ENCODE peak calls at places on chromosomes 11 and 22, in four cellular contexts. One of them, this sample, is unnamed. For H3K9me3, the result is how much of the 10 kb centered on the place peaks cover.

GRCh38 chr11:108536783-108537182 is 38.6 kb upstream of the POGLUT3 start:
- DNase-seq in hepatocyte: no peak
- DNase-seq in neural progenitor cell: no peak
- DNase-seq in HCT116: no peak
- DNase-seq in this sample: no peak

GRCh38 chr11:38173671-38174070 is 1575.6 kb upstream of the RAG2 start:
- DNase-seq in hepatocyte: peak
- DNase-seq in HCT116: no peak
- DNase-seq in neural progenitor cell: peak
- DNase-seq in this sample: no peak

GRCh38 chr11:62459080-62459479 is 40.2 kb downstream of the SCGB1A1 start:
- DNase-seq in neural progenitor cell: no peak
- DNase-seq in hepatocyte: no peak
- DNase-seq in HCT116: no peak
- DNase-seq in this sample: peak

GRCh38 chr22:24190159-24190540 is 8.9 kb downstream of the SUSD2 start:
- DNase-seq in neural progenitor cell: no peak
- DNase-seq in hepatocyte: no peak
- DNase-seq in HCT116: no peak
- DNase-seq in this sample: no peak

GRCh38 chr11:3157381-3158130 is 7.6 kb downstream of the OSBPL5 start:
- DNase-seq in hepatocyte: no peak
- DNase-seq in HCT116: no peak
- DNase-seq in neural progenitor cell: no peak
- DNase-seq in this sample: peak

GRCh38 chr11:102293873-102294601 is 23.2 kb upstream of the BIRC3 start:
- DNase-seq in neural progenitor cell: peak
- DNase-seq in HCT116: peak
- DNase-seq in hepatocyte: peak
- DNase-seq in this sample: peak

GRCh38 chr22:36356708-36357694 is 30.8 kb downstream of the MYH9 start:
- DNase-seq in HCT116: no peak
- DNase-seq in hepatocyte: no peak
- DNase-seq in neural progenitor cell: no peak
- DNase-seq in this sample: no peak

GRCh38 chr11:21582791-21583190 is 610.1 kb upstream of the ANO5 start:
- DNase-seq in hepatocyte: no peak
- DNase-seq in neural progenitor cell: no peak
- DNase-seq in HCT116: no peak
- DNase-seq in this sample: no peak

GRCh38 chr11:69240332-69241074 is 53.5 kb upstream of the MYEOV start:
- DNase-seq in neural progenitor cell: peak
- DNase-seq in HCT116: peak
- DNase-seq in hepatocyte: peak
- DNase-seq in this sample: peak

GRCh38 chr11:87892291-87892690 is 283.0 kb downstream of the RAB38 start:
- DNase-seq in neural progenitor cell: peak
- DNase-seq in hepatocyte: no peak
- DNase-seq in HCT116: no peak
- DNase-seq in this sample: no peak

GRCh38 chr11:128508785-128509518 is 78.4 kb downstream of the ETS1 start:
- DNase-seq in hepatocyte: no peak
- DNase-seq in HCT116: no peak
- DNase-seq in neural progenitor cell: no peak
- DNase-seq in this sample: peak

GRCh38 chr11:115198301-115198700 is 305.9 kb downstream of the CADM1 start:
- DNase-seq in hepatocyte: no peak
- DNase-seq in HCT116: no peak
- DNase-seq in neural progenitor cell: no peak
- DNase-seq in this sample: no peak

GRCh38 chr11:11969380-11970215 is 38.8 kb downstream of the DKK3 start:
- DNase-seq in HCT116: no peak
- DNase-seq in neural progenitor cell: no peak
- DNase-seq in hepatocyte: no peak
- DNase-seq in this sample: no peak

GRCh38 chr22:27669798-27670599 is 131.6 kb downstream of the MN1 start:
- DNase-seq in neural progenitor cell: no peak
- DNase-seq in HCT116: no peak
- DNase-seq in hepatocyte: peak
- DNase-seq in this sample: peak

GRCh38 chr11:60288531-60288930 is 8.1 kb downstream of the MS4A4A start:
- DNase-seq in neural progenitor cell: no peak
- DNase-seq in HCT116: no peak
- DNase-seq in hepatocyte: no peak
- DNase-seq in this sample: no peak

GRCh38 chr22:27732391-27732790 is 69.2 kb downstream of the MN1 start:
- DNase-seq in HCT116: no peak
- DNase-seq in hepatocyte: no peak
- DNase-seq in neural progenitor cell: no peak
- DNase-seq in this sample: no peak

GRCh38 chr11:61028135-61028729 is 56.8 kb downstream of the CD6 start:
- DNase-seq in hepatocyte: no peak
- DNase-seq in HCT116: no peak
- DNase-seq in neural progenitor cell: no peak
- DNase-seq in this sample: no peak

GRCh38 chr11:134660416-134660815 is 248.4 kb upstream of the B3GAT1 start:
- DNase-seq in hepatocyte: no peak
- DNase-seq in HCT116: no peak
- DNase-seq in neural progenitor cell: peak
- DNase-seq in this sample: no peak

GRCh38 chr11:58023435-58023931 is at the start of gene OR9Q1:
- DNase-seq in hepatocyte: no peak
- DNase-seq in HCT116: no peak
- DNase-seq in neural progenitor cell: no peak
- DNase-seq in this sample: no peak

GRCh38 chr11:109329716-109330115 is 92.3 kb upstream of the C11orf87 start:
- DNase-seq in neural progenitor cell: no peak
- DNase-seq in HCT116: no peak
- DNase-seq in hepatocyte: no peak
- DNase-seq in this sample: no peak

GRCh38 chr22:16721969-16722368 is 103.2 kb downstream of the XKR3 start:
- DNase-seq in hepatocyte: no peak
- DNase-seq in HCT116: no peak
- DNase-seq in neural progenitor cell: no peak
- DNase-seq in this sample: no peak

GRCh38 chr11:117814766-117815261 is 9.7 kb downstream of the FXYD2 start:
- DNase-seq in hepatocyte: peak
- DNase-seq in neural progenitor cell: peak
- DNase-seq in HCT116: no peak
- DNase-seq in this sample: no peak

GRCh38 chr11:12505183-12505582 is 127.8 kb downstream of the PARVA start:
- DNase-seq in HCT116: no peak
- DNase-seq in neural progenitor cell: no peak
- DNase-seq in hepatocyte: no peak
- DNase-seq in this sample: no peak

GRCh38 chr22:41021039-41021654 is 70.0 kb downstream of the RBX1 start:
- DNase-seq in HCT116: no peak
- DNase-seq in hepatocyte: peak
- DNase-seq in neural progenitor cell: peak
- DNase-seq in this sample: peak

GRCh38 chr22:43441216-43441615 is 29.4 kb downstream of the MPPED1 start:
- DNase-seq in HCT116: no peak
- DNase-seq in hepatocyte: no peak
- DNase-seq in neural progenitor cell: no peak
- DNase-seq in this sample: no peak

GRCh38 chr22:42844756-42845155 is 12.3 kb downstream of the ARFGAP3 start:
- DNase-seq in hepatocyte: no peak
- DNase-seq in HCT116: peak
- DNase-seq in neural progenitor cell: no peak
- DNase-seq in this sample: peak

GRCh38 chr22:33431300-33431699 is 373.1 kb upstream of the SYN3 start:
- DNase-seq in neural progenitor cell: no peak
- DNase-seq in HCT116: no peak
- DNase-seq in hepatocyte: no peak
- DNase-seq in this sample: no peak

GRCh38 chr22:33427461-33427860 is 369.3 kb upstream of the SYN3 start:
- DNase-seq in hepatocyte: no peak
- DNase-seq in neural progenitor cell: no peak
- DNase-seq in HCT116: no peak
- DNase-seq in this sample: no peak

GRCh38 chr22:33421859-33422258 is 363.7 kb upstream of the SYN3 start:
- DNase-seq in neural progenitor cell: no peak
- DNase-seq in hepatocyte: no peak
- DNase-seq in HCT116: no peak
- DNase-seq in this sample: no peak

GRCh38 chr22:33426451-33426850 is 368.3 kb upstream of the SYN3 start:
- DNase-seq in HCT116: no peak
- DNase-seq in hepatocyte: no peak
- DNase-seq in neural progenitor cell: no peak
- DNase-seq in this sample: no peak
- TF ChIP-seq EZH2 in HCT116: no peak
- TF ChIP-seq EZH2 in hepatocyte: no peak
- TF ChIP-seq EZH2 in neural progenitor cell: no peak
- TF ChIP-seq EZH2 in this sample: no peak

DNA sequence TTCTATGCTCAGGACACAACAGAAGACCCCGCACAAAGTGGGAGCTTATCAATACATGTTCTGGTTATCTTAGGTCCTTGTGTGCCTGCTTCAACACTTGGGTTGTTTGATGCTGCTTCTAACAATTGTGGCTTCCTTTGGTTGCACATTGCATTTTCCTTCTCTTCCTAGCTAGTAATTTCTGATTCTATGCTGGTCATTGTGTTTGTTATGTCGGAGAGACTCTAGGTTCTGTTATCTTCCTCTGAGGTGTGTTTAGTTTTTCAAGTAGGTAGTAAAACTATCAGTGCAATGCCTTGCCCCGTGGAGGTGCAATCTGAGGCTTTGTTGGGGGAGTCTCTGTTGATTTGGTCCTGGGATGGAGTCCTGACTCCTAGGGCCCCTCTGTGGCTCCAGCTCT is 414.2 kb downstream of the SHANK2 start:
- DNase-seq in hepatocyte: no peak
- DNase-seq in HCT116: no peak
- DNase-seq in neural progenitor cell: no peak
- DNase-seq in this sample: no peak
- H3K9me3 ChIP-seq in hepatocyte: under half
- H3K9me3 ChIP-seq in HCT116: under half
- H3K9me3 ChIP-seq in neural progenitor cell: under half
- H3K9me3 ChIP-seq in this sample: under half

DNA sequence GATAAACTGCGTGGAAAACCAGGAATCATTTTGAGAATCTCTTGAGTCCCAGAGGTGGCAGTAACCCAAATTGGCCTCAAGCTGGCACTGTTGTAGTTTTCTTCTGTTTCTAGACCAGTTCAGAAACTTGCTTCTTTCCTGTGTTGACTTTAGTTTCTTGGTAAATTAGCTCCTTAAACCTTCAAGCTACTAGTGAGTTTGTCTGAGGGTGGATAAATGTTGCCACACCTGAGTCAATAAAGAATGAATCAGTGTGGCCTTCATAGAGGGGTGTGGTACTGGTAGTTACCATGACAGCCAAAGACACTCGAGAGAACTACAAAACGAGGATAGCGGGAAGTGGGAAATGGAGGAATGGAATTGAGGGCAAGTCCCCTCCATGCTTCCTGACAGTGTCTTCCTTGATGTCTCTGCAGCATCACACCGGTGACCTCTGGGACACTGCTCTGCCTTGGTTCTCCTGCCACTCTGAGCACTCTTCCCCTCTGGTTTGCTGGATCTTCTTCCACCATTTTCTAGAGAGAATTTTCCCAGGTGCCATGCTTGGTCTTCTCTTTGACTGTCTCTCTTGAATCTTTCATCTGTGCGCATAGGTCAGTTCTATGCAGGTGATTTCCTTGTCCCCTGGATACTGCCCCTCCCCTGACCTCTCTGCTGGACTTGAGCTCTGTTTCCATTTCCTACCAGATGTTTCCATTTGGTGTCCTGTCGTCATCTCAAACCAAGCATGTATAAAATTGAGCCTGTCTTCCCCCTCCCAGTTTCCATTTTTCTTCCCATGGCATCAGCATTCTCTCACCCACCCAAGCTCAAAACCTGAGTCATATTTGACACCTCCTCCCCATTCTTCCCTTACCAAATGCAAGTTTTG is 7.2 kb downstream of the POLD4 start:
- DNase-seq in hepatocyte: peak
- DNase-seq in neural progenitor cell: peak
- DNase-seq in HCT116: peak
- DNase-seq in this sample: peak
- TF ChIP-seq EZH2phosphoT487 in hepatocyte: no peak
- TF ChIP-seq EZH2phosphoT487 in neural progenitor cell: no peak
- TF ChIP-seq EZH2phosphoT487 in HCT116: no peak
- TF ChIP-seq EZH2phosphoT487 in this sample: no peak

DNA sequence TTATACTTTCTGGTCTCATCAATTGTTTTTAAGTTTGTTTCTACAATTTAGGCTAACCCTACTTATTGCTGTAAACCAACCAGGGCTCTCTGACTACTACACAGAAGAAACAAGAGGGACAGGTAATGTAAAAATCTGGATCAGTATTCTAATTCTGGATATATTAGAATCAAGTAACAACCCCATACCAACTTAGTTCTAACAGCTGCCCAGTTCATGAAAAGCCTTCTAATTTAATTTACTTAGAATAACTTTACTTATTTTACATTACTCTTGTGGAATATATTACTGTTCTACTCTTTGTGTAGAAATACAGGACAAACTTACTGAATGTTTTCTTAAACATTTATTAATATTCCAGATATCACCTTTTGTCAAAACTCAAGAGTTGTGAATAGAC is 45.5 kb upstream of the DBX1 start:
- DNase-seq in hepatocyte: no peak
- DNase-seq in neural progenitor cell: no peak
- DNase-seq in HCT116: no peak
- DNase-seq in this sample: no peak
- TF ChIP-seq EZH2 in hepatocyte: no peak
- TF ChIP-seq EZH2 in neural progenitor cell: no peak
- TF ChIP-seq EZH2 in HCT116: no peak
- TF ChIP-seq EZH2 in this sample: no peak

DNA sequence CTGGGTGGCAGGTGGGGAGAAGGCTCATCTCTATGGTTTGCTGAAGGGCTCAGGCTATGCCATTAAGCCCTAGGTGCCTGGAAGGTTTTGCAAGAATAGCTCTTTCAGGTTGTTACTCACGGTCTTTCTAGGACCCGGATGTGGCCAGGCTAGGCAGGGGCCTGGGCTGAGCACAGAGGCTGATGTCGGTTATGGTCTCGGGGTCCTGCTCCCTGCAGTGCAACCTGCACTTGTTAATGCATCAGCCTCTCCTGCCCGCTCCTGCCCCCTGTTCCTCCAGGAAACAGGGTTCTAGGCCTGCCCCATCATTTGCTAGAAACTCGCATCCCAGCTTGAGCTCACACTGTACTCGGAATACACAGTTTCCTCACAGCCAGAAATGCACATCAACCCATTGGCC is 79.1 kb upstream of the SLC22A12 start:
- DNase-seq in HCT116: no peak
- DNase-seq in neural progenitor cell: no peak
- DNase-seq in hepatocyte: no peak
- DNase-seq in this sample: no peak
- H3K9me3 ChIP-seq in HCT116: under half
- H3K9me3 ChIP-seq in neural progenitor cell: under half
- H3K9me3 ChIP-seq in hepatocyte: under half
- H3K9me3 ChIP-seq in this sample: under half